ENCODE peak calls at places on chromosomes 11 and 22, in four cellular contexts. C is hepatocyte, M is PC-3, T is fibroblast of lung. S is an unnamed sample.

GRCh38 chr22:32809786-32810185 is 8.3 kb downstream of the TIMP3 start:
- DNase-seq in M (no peak), T (no peak), C (no peak), S (no peak)

GRCh38 chr22:33542153-33542552 is 378.1 kb downstream of the LARGE1 start:
- DNase-seq in C (no peak), M (no peak), T (no peak), S (no peak)

GRCh38 chr11:6650980-6651379 is 4.6 kb downstream of the DCHS1 start:
- DNase-seq in T (peak; percentile 58), M (peak; percentile 58), C (peak; percentile 16), S (no peak)

GRCh38 chr11:126482586-126483108 is 127.2 kb downstream of the ST3GAL4 start:
- DNase-seq in M (no peak), T (no peak), C (no peak), S (no peak)

GRCh38 chr11:132472411-132473205 is 1059.7 kb downstream of the OPCML start:
- DNase-seq in M (no peak), C (no peak), T (peak; percentile 73), S (no peak)

GRCh38 chr22:42399315-42400271 is 32.6 kb downstream of the NFAM1 start:
- DNase-seq in C (peak; percentile 58), M (no peak), T (no peak), S (no peak)

GRCh38 chr22:42972592-42973535 is 42.1 kb downstream of the PACSIN2 start:
- DNase-seq in T (no peak), C (no peak), M (no peak), S (no peak)

GRCh38 chr11:1382831-1383607 is 6.7 kb upstream of the BRSK2 start:
- DNase-seq in C (peak; percentile 94), M (peak; percentile 66), T (peak; percentile 63), S (peak; percentile 41)

GRCh38 chr22:50274311-50274710 is 4.1 kb upstream of the MAPK11 start:
- DNase-seq in C (peak; percentile 79), M (peak; percentile 58), T (peak; percentile 59), S (peak; percentile 30)

GRCh38 chr11:95792200-95792599 is 1.9 kb downstream of the CEP57 start:
- DNase-seq in M (no peak), C (no peak), T (no peak), S (no peak)

DNA sequence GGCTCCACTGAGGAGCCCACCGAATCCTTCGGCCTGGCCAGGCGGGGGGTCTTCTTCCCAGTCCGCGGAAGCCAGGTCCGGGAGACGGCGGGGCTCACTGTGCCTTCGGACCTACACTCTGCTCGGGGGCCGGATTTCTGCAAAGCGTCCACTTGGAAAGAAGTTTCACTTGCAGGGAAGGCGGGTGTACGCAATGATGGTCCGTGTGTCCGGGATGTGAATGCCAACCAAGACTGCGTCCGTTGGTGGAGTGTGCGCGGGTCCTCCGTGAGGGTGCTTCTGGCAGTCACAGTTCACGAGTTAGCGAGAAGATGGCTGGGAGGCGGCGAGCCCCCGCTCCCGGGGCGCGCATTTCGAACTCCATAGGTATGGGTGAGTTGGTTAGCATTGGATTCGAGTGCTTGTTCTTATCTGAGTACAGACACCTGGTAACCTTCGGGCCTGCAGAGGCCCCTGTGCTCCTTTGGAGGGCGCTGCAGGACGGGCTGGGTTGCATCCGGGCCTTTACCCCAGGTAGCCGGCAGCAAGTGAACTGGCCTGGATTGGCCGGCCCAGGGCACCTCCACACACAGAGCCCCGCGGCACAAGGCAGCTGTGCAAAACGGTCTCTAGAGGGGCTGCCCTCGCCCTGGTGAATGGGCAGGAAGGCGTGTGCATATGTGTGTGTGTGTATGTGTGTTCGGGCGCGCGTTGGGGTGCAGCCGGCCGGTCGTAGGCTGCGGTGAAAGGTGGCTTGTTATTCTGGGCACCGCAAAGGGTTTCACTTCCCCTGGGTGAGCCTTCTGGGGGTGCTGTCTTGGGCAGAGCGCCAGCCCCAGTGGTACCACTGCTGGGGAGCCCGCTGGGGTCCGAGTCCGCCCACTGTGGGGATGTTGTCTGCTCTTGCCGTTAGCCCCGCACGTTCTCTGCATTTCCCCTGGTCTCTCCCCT is 13.3 kb upstream of the CYP2R1 start:
- DNase-seq in M (no peak), T (peak; percentile 35), C (peak; percentile 58), S (peak; percentile 44)
- H3K4me2 ChIP-seq in M (no peak overlapping the region), T (peak overlapping the region; percentile 78), C (peak overlapping the region; percentile 80), S (peak overlapping the region; percentile 81)

DNA sequence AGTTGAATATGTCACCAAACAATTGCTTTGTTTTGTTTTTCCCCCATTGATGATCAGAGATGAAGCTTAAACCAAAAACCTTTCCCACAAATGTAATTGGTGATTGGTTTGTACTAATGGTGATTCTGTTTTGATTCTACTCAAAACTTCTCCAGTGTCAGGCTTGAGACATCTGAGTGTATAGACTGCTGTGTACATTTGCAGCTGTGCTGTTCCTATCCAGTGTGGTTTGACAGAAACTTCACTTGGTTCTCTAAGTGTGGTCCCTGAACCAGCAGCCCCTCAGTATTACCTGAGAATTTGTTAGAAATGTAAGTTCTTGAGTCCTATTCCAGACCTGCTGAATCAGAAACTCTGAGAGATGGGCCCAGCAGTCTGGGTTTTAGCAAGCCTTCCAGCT is 84.8 kb downstream of the PPP6R3 start:
- DNase-seq in M (no peak), T (no peak), C (no peak), S (no peak)
- H4K20me1 ChIP-seq in M (peaks cover 18% of the 10 kb centered on the region), T (peaks cover 2% of the 10 kb centered on the region), C (peaks cover 40% of the 10 kb centered on the region), S (no peaks in the 10 kb centered on the region)

GRCh38 chr22:41383085-41383484 is 1.3 kb downstream of the TEF start:
- DNase-seq in M (no peak), C (no peak), T (no peak), S (no peak)
- H3K4me2 ChIP-seq in M (peak overlapping the region; percentile 95), C (peak overlapping the region; percentile 80), T (peak overlapping the region; percentile 94), S (no peak overlapping the region)

GRCh38 chr22:38249803-38250641 is 22.8 kb downstream of the TMEM184B start:
- DNase-seq in M (no peak), T (no peak), C (no peak), S (no peak)
- H4K20me1 ChIP-seq in M (no peaks in the 10 kb centered on the region), T (no peaks in the 10 kb centered on the region), C (peaks cover 17% of the 10 kb centered on the region), S (no peaks in the 10 kb centered on the region)

DNA sequence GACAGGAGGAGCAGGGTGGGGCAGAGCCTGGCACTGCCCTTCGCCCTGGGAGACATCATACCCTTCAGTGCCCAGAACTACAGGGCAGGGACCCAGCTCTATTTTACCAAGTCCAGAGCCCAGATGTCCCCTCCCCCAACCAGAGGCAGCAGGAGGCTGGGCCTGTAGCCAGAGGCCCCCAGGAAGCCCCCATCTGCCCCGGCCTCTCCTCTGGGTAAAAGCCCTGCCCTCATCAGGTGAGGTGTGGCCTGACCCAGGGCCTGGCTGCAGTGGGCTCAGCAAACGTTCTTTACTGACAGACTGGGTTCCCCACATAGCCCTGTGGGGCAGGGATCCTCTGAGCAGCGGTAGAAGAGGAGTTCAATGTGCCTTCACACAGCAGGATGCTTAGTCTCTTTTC is 51.8 kb upstream of the SLC22A12 start:
- DNase-seq in T (no peak), M (no peak), C (no peak), S (no peak)
- H3K4me2 ChIP-seq in T (no peak overlapping the region), M (no peak overlapping the region), C (no peak overlapping the region), S (no peak overlapping the region)